ENCODE peak calls at places on chromosome 21, in five cellular contexts. T, J, B, E and V are unnamed samples.

GRCh38 chr21:45724345-45724961 is 80.9 kb downstream of the PCBP3 start:
- DNase-seq in B (peak), E (no peak), J (no peak), T (no peak), V (no peak)

GRCh38 chr21:36743446-36743845 is 44.5 kb downstream of the SIM2 start:
- DNase-seq in T (no peak), B (no peak), E (no peak), J (no peak), V (no peak)

GRCh38 chr21:35989185-35989735 is 71.1 kb downstream of the SETD4 start:
- DNase-seq in E (no peak), T (no peak), J (no peak), B (no peak), V (peak)

GRCh38 chr21:18987515-18988026 is 584.0 kb upstream of the TMPRSS15 start:
- DNase-seq in T (no peak), E (no peak), J (no peak), B (no peak), V (no peak)

GRCh38 chr21:40056031-40056430 is 188.8 kb downstream of the PCP4 start:
- DNase-seq in J (no peak), T (no peak), E (no peak), B (no peak), V (no peak)

GRCh38 chr21:45592208-45592619 is 50.0 kb upstream of the SLC19A1 start:
- DNase-seq in E (peak), T (peak), B (peak), J (no peak), V (no peak)

GRCh38 chr21:32687946-32688345 is 39.9 kb downstream of the SYNJ1 start:
- DNase-seq in J (peak), T (no peak), B (no peak), E (no peak), V (no peak)

GRCh38 chr21:29254550-29254949 is 44.2 kb upstream of the BACH1 start:
- DNase-seq in T (no peak), B (no peak), E (no peak), J (no peak), V (no peak)

GRCh38 chr21:30984897-30985296 is 53.4 kb downstream of the KRTAP19-8 start:
- DNase-seq in E (no peak), T (no peak), B (no peak), J (no peak), V (no peak)

GRCh38 chr21:44871576-44872265 is 1.8 kb downstream of the PTTG1IP start:
- DNase-seq in T (peak), J (peak), E (no peak), B (no peak), V (no peak)

GRCh38 chr21:44802396-44803153 is 955 bp upstream of the UBE2G2 start:
- DNase-seq in E (no peak), J (peak), T (no peak), B (no peak), V (no peak)

GRCh38 chr21:45256021-45256911 is 31.4 kb downstream of the POFUT2 start:
- DNase-seq in J (no peak), B (no peak), E (no peak), T (no peak), V (no peak)